ENCODE peak calls at places on chromosomes 5 and 9, in four cellular contexts. K, W, U and V are unnamed samples. For H3K36me3, the result is how much of the 10 kb centered on the place peaks cover.

GRCh38 chr9:133351908-133352634 is 4.1 kb downstream of the RPL7A start:
- DNase-seq in W (no peak), U (peak), K (peak), V (no peak)

GRCh38 chr5:129046151-129046550 is 48.4 kb upstream of the ISOC1 start:
- DNase-seq in W (no peak), K (peak), U (peak), V (no peak)

GRCh38 chr5:53318303-53318702 is 162.1 kb upstream of the FST start:
- DNase-seq in K (no peak), U (no peak), W (no peak), V (no peak)

GRCh38 chr5:77103457-77103856 is 16.4 kb upstream of the ZBED3 start:
- DNase-seq in U (no peak), K (peak), W (no peak), V (no peak)

GRCh38 chr9:123049589-123050222 is 16.2 kb downstream of the GPR21 start:
- DNase-seq in U (peak), W (no peak), K (peak), V (peak)

GRCh38 chr5:134846641-134846960 is 833 bp downstream of the C5orf24 start:
- DNase-seq in W (no peak), K (no peak), U (no peak), V (no peak)

GRCh38 chr5:41736641-41737040 is 133.6 kb downstream of the OXCT1 start:
- DNase-seq in K (no peak), W (no peak), U (peak), V (no peak)

GRCh38 chr5:78591972-78592700 is 56.4 kb downstream of the LHFPL2 start:
- DNase-seq in W (no peak), K (no peak), U (no peak), V (no peak)

GRCh38 chr5:5342784-5343183 is 79.7 kb upstream of the ICE1 start:
- DNase-seq in W (no peak), U (peak), K (peak), V (no peak)

GRCh38 chr9:4798281-4798680 is 5.5 kb downstream of the RCL1 start:
- DNase-seq in U (no peak), K (no peak), W (no peak), V (no peak)

GRCh38 chr9:99511723-99512122 is 289.6 kb downstream of the SEC61B start:
- DNase-seq in K (no peak), W (no peak), U (no peak), V (no peak)
- H3K36me3 ChIP-seq in K (under half), W (under half), U (under half), V (under half)

DNA sequence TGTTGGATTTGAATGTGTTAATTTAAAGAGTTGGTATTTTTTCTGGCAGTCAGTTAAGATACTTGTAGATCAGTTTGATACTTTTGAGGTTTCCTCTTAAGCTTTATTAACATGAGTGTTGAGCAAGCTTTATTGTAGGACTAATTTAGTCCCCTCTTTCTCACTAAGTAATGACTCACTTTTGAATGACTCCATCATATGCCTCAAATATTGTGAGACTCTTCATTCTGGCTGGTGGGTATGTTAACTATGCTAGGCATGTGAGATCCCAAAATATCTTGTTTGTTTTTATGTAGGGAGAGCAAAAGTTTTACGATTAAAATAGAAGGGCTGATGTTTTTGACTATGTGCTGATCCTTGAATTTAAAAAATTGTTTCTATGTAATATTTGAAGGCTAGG is 355.7 kb downstream of the IZUMO3 start:
- DNase-seq in U (no peak), K (no peak), W (no peak), V (no peak)
- TF ChIP-seq CTCF in U (no peak), K (no peak), W (no peak), V (no peak)

GRCh38 chr9:79591463-79591862 is 19.7 kb downstream of the TLE4 start:
- DNase-seq in K (no peak), W (no peak), U (no peak), V (no peak)
- H3K27ac ChIP-seq in K (no peak), W (no peak), U (no peak), V (no peak)

GRCh38 chr5:36606437-36607113 is at the start of gene SLC1A3:
- DNase-seq in K (peak), U (peak), W (peak), V (peak)

GRCh38 chr5:36607114-36607561 is 732 bp downstream of the SLC1A3 start:
- DNase-seq in U (peak), W (peak), K (peak), V (peak)

GRCh38 chr5:36606052-36606436 is 362 bp upstream of the SLC1A3 start:
- DNase-seq in K (no peak), W (no peak), U (no peak), V (no peak)

GRCh38 chr5:36610629-36611028 is 4.2 kb downstream of the SLC1A3 start:
- DNase-seq in U (no peak), W (no peak), K (no peak), V (no peak)

GRCh38 chr5:36607838-36608783 is 1.7 kb downstream of the SLC1A3 start:
- DNase-seq in U (no peak), W (no peak), K (peak), V (no peak)
- H3K36me3 ChIP-seq in U (under half), W (under half), K (under half), V (under half)

GRCh38 chr5:72557576-72558336 is 50.5 kb upstream of the ZNF366 start:
- DNase-seq in U (no peak), W (no peak), K (no peak), V (no peak)

GRCh38 chr5:72561407-72561972 is 54.3 kb upstream of the ZNF366 start:
- DNase-seq in U (no peak), W (no peak), K (no peak), V (no peak)

GRCh38 chr5:72558383-72558782 is 51.2 kb upstream of the ZNF366 start:
- DNase-seq in U (no peak), W (no peak), K (peak), V (no peak)

GRCh38 chr5:72562717-72563116 is 55.5 kb upstream of the ZNF366 start:
- DNase-seq in K (no peak), U (no peak), W (no peak), V (no peak)

DNA sequence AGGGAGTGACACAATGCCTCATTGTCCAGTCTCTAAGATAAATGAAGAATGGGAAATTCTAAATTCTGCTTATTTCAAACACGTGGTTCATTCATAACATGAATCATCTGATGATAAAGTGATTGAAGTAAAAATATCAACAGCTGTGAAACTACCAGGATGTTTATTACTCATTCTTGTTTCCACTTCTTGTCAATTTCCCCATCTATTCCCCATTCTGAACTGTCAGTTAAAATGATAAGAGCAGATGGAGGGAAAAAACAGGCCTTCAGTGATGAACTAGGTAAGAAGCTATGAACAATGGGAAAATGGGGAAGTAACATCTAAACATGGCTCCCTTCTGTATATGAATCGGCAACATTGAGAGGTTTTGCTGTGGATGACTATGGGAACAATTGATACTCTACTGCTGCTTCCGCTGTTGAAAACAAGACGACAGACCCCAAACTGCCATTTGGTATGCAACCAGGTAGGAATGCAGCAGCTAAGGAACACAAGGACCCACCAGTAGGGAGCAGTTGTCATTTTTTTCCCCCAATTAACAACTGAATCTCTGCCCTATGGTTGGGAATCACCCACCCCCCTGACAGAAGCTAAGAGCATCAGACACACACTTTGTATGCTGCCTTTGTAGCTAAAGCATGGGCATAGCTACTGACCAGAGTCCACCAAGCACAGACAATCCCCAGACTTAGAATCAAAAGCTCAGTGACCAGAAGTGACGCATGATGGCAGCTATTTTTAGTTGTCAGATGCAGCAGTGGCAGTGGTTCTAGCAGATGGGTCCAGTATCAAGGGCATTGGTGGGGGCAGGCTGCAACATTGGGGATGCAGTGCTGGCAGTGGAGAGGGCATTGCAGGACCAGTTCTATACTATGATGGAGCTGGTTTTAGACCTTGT is 52.9 kb upstream of the ZNF366 start:
- DNase-seq in U (no peak), W (no peak), K (no peak), V (no peak)
- TF ChIP-seq CTCF in U (no peak), W (no peak), K (no peak), V (no peak)

GRCh38 chr9:96513622-96514021 is 63.7 kb downstream of the HABP4 start:
- DNase-seq in K (peak), U (peak), W (no peak), V (no peak)
- H3K27ac ChIP-seq in K (peak), U (peak), W (no peak), V (no peak)

GRCh38 chr5:179615203-179615602 is 8.3 kb downstream of the HNRNPH1 start:
- DNase-seq in W (no peak), U (peak), K (peak), V (no peak)

GRCh38 chr5:179614745-179615144 is 8.7 kb downstream of the HNRNPH1 start:
- DNase-seq in K (no peak), W (peak), U (no peak), V (no peak)

GRCh38 chr5:179610903-179611265 is 12.6 kb downstream of the HNRNPH1 start:
- DNase-seq in U (no peak), W (no peak), K (no peak), V (no peak)

GRCh38 chr5:179613460-179614071 is 9.9 kb downstream of the HNRNPH1 start:
- DNase-seq in W (peak), K (no peak), U (no peak), V (no peak)

GRCh38 chr5:179612577-179613459 is 10.7 kb downstream of the HNRNPH1 start:
- DNase-seq in U (no peak), K (no peak), W (peak), V (no peak)
- H3K36me3 ChIP-seq in U (half or more), K (under half), W (under half), V (half or more)

GRCh38 chr9:128552153-128552743 is at the start of gene SPTAN1:
- DNase-seq in U (peak), W (peak), K (peak), V (peak)
- TF ChIP-seq CTCF in U (no peak), W (peak), K (no peak), V (no peak)

GRCh38 chr9:121305269-121305994 is 37.5 kb downstream of the GSN start:
- DNase-seq in U (no peak), K (no peak), W (peak), V (peak)
- H3K27ac ChIP-seq in U (no peak), K (no peak), W (peak), V (no peak)